ENCODE peak calls at places on chromosomes 1 and 21, in seven cellular contexts. E is endothelial cell; P is left cardiac atrium; T is colonic mucosa; X is occipital lobe; V is T-helper 2 cell treated with Interferon-gamma antibody and Interleukin-4, amounts not matched to agents 5 μg/mL and 100 μg/mL, for 36 hours; Q is midbrain. M is an unnamed sample.

GRCh38 chr1:154155282-154155681 is 409 bp upstream of the NUP210L start:
- DNase-seq in E (peak; percentile 25), P (peak; percentile 64), T (no peak), X (no peak), V (no peak), Q (no peak), M (no peak)

GRCh38 chr1:4171480-4172450 is 271.7 kb upstream of the C1orf174 start:
- DNase-seq in E (no peak), P (peak; percentile 40), T (no peak), X (no peak), V (no peak), Q (no peak), M (no peak)

GRCh38 chr1:84164156-84164555 is 20.1 kb downstream of the PRKACB start:
- DNase-seq in E (no peak), P (no peak), T (no peak), X (no peak), V (no peak), Q (peak; percentile 52), M (no peak)

GRCh38 chr1:41902669-41903068 is 16.1 kb downstream of the HIVEP3 start:
- DNase-seq in E (no peak), P (no peak), T (no peak), X (no peak), V (no peak), Q (no peak), M (no peak)

GRCh38 chr1:950881-951280 is 8.2 kb downstream of the NOC2L start:
- DNase-seq in E (no peak), P (no peak), T (no peak), X (no peak), V (no peak), Q (no peak), M (no peak)

GRCh38 chr1:95118019-95118499 is 904 bp downstream of the TLCD4 start:
- DNase-seq in E (no peak), P (no peak), T (no peak), X (no peak), V (no peak), Q (no peak), M (no peak)

GRCh38 chr1:75198761-75199160 is 64.6 kb downstream of the LHX8 start:
- DNase-seq in E (no peak), P (no peak), T (no peak), X (no peak), V (no peak), Q (no peak), M (no peak)

GRCh38 chr1:229600229-229600628 is 25.7 kb downstream of the TAF5L start:
- DNase-seq in E (no peak), P (no peak), T (no peak), X (no peak), V (no peak), Q (no peak), M (no peak)

GRCh38 chr21:17454315-17455027 is 58.4 kb upstream of the CXADR start:
- DNase-seq in E (peak; percentile 78), P (peak; percentile 58), T (peak; percentile 21), X (peak; percentile 57), V (peak; percentile 48), Q (peak; percentile 71), M (peak; percentile 55)

GRCh38 chr1:199463521-199464127 is 563.9 kb upstream of the NR5A2 start:
- DNase-seq in E (peak; percentile 63), P (no peak), T (peak; percentile 24), X (no peak), V (no peak), Q (no peak), M (peak; percentile 85)